ENCODE peak calls at places on chromosomes 11 and 22, in nine cellular contexts. W, Z, S, X, A, N, J, E and M are unnamed samples. For H3K36me3, the result is how much of the 10 kb centered on the place peaks cover.

GRCh38 chr11:35539781-35540281 is 14.4 kb upstream of the PAMR1 start:
- DNase-seq in N (peak), X (no peak), S (no peak), W (no peak), E (no peak), A (no peak), Z (peak), J (peak), M (peak)

GRCh38 chr22:23816552-23816976 is 22.2 kb downstream of the DERL3 start:
- DNase-seq in X (no peak), E (peak), W (no peak), Z (no peak), S (no peak), A (no peak), N (no peak), J (no peak), M (no peak)

GRCh38 chr22:27575348-27575747 is 226.2 kb downstream of the MN1 start:
- DNase-seq in E (no peak), A (no peak), J (no peak), N (no peak), W (no peak), S (no peak), Z (no peak), X (no peak), M (no peak)

GRCh38 chr11:66113132-66113856 is 43.2 kb downstream of the PACS1 start:
- DNase-seq in E (no peak), W (no peak), S (no peak), J (peak), X (no peak), N (peak), Z (no peak), A (no peak), M (peak)

GRCh38 chr11:31414338-31414737 is 44.7 kb downstream of the DNAJC24 start:
- DNase-seq in J (no peak), X (no peak), Z (no peak), A (no peak), E (no peak), W (no peak), S (no peak), N (no peak), M (peak)

GRCh38 chr11:18671246-18671645 is 27.3 kb upstream of the TMEM86A start:
- DNase-seq in X (no peak), Z (no peak), A (no peak), E (no peak), W (no peak), J (no peak), S (no peak), N (no peak), M (peak)

GRCh38 chr11:2711161-2711560 is 11.4 kb upstream of the KCNQ1OT1 start:
- DNase-seq in Z (peak), W (no peak), S (no peak), A (no peak), E (no peak), X (no peak), J (no peak), N (no peak), M (no peak)

GRCh38 chr22:50272103-50272782 is 2.1 kb upstream of the MAPK11 start:
- DNase-seq in X (peak), E (no peak), S (no peak), W (no peak), N (no peak), J (no peak), Z (no peak), A (no peak), M (no peak)

GRCh38 chr11:133163463-133164419 is 368.6 kb downstream of the OPCML start:
- DNase-seq in Z (no peak), J (peak), S (peak), N (peak), E (no peak), W (peak), A (peak), X (peak), M (peak)

GRCh38 chr22:42805016-42805997 is 51.8 kb downstream of the ARFGAP3 start:
- DNase-seq in Z (no peak), W (no peak), X (peak), N (no peak), J (no peak), S (peak), E (peak), A (no peak), M (peak)

GRCh38 chr11:19436932-19437331 is 196.2 kb upstream of the E2F8 start:
- DNase-seq in J (no peak), Z (no peak), E (no peak), N (no peak), X (no peak), A (no peak), W (peak), S (no peak), M (no peak)

GRCh38 chr22:23031795-23032194 is 38.5 kb upstream of the GNAZ start:
- DNase-seq in Z (no peak), X (no peak), A (no peak), E (no peak), W (no peak), J (no peak), N (no peak), S (no peak), M (no peak)

GRCh38 chr22:48210812-48211211 is 1448.4 kb downstream of the TBC1D22A start:
- DNase-seq in N (no peak), X (no peak), J (no peak), A (no peak), E (peak), S (no peak), W (no peak), Z (no peak), M (no peak)

GRCh38 chr11:65310215-65310614 is 4.5 kb upstream of the CDC42EP2 start:
- DNase-seq in W (no peak), A (no peak), Z (peak), N (peak), S (no peak), X (peak), J (no peak), E (peak), M (no peak)

GRCh38 chr22:21712751-21713427 is 22.7 kb downstream of the YPEL1 start:
- DNase-seq in E (no peak), N (peak), Z (no peak), X (peak), A (peak), W (peak), J (peak), S (peak), M (peak)

GRCh38 chr11:121571466-121571865 is 118.7 kb upstream of the SORL1-AS1 start:
- DNase-seq in X (peak), W (no peak), J (no peak), Z (no peak), N (no peak), A (no peak), S (no peak), E (no peak), M (no peak)

GRCh38 chr11:65444314-65445051 is 21.9 kb downstream of the NEAT1 start:
- DNase-seq in A (no peak), Z (peak), S (peak), W (no peak), E (no peak), J (peak), X (no peak), N (peak), M (peak)

GRCh38 chr22:37827056-37827455 is 3.9 kb downstream of the GALR3 start:
- DNase-seq in J (no peak), A (no peak), W (no peak), E (peak), S (no peak), N (no peak), X (no peak), Z (no peak), M (no peak)

DNA sequence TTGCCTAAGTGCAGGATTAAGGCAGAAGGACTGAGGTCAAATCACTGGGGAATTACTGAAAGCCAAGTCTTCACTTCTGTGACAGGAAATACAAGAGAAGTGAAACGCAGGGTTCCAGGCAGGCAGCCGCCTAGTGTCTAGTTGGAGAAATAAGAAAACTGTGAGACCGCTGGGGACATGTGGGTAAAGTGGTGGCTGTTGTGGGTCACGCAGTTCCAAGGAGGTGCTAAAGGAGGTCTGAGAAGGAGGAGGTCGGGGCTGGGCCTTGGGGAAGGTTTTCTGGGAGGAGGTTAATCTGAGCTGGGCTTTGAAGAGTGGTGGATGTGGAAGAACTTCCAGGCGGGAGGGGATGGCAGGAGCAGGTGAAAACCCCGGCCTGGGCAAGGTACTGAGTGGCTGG is 11.2 kb downstream of the MCM5 start:
- DNase-seq in S (no peak), J (no peak), E (peak), A (no peak), N (no peak), W (peak), X (no peak), Z (no peak), M (no peak)
- TF ChIP-seq CTCF in S (no peak), J (no peak), E (no peak), A (no peak), N (no peak), W (peak), X (no peak), Z (no peak), M (no peak)

GRCh38 chr11:78020248-78020647 is 2.8 kb downstream of the KCTD14 start:
- DNase-seq in E (no peak), A (no peak), W (no peak), J (no peak), X (no peak), Z (no peak), N (no peak), S (no peak), M (no peak)

GRCh38 chr11:78022397-78023396 is at the start of gene KCTD14:
- DNase-seq in W (no peak), S (peak), N (no peak), Z (no peak), J (no peak), X (peak), A (peak), E (peak), M (no peak)

GRCh38 chr11:78019808-78020207 is 3.3 kb downstream of the KCTD14 start:
- DNase-seq in X (no peak), Z (no peak), A (no peak), W (no peak), J (no peak), N (no peak), S (no peak), E (no peak), M (peak)

GRCh38 chr11:78025378-78025777 is 2.3 kb upstream of the KCTD14 start:
- DNase-seq in N (no peak), A (no peak), X (no peak), S (no peak), J (no peak), Z (no peak), W (no peak), E (no peak), M (no peak)

GRCh38 chr11:78023426-78023825 is 350 bp upstream of the KCTD14 start:
- DNase-seq in Z (no peak), E (no peak), A (no peak), N (no peak), W (no peak), S (no peak), X (no peak), J (no peak), M (no peak)
- H3K36me3 ChIP-seq in Z (under half), E (under half), A (under half), N (under half), W (under half), S (under half), X (under half), J (under half), M (under half)

GRCh38 chr11:9060700-9061111 is 30.7 kb downstream of the SCUBE2 start:
- DNase-seq in W (peak), S (no peak), J (no peak), X (peak), A (peak), E (no peak), N (no peak), Z (no peak), M (peak)
- TF ChIP-seq CTCF in W (peak), S (no peak), J (peak), X (peak), A (peak), E (no peak), N (no peak), Z (no peak), M (peak)

GRCh38 chr11:46505741-46506485 is 87.9 kb downstream of the AMBRA1 start:
- DNase-seq in Z (no peak), W (no peak), J (no peak), A (peak), N (no peak), X (no peak), E (no peak), S (no peak), M (no peak)

GRCh38 chr11:46504817-46505613 is 88.8 kb downstream of the AMBRA1 start:
- DNase-seq in E (no peak), A (no peak), N (peak), J (peak), S (no peak), X (no peak), W (no peak), Z (no peak), M (no peak)

GRCh38 chr11:46511352-46511751 is 82.5 kb downstream of the AMBRA1 start:
- DNase-seq in S (no peak), E (no peak), Z (no peak), A (no peak), J (no peak), W (no peak), X (no peak), N (no peak), M (no peak)

GRCh38 chr11:46508360-46508759 is 85.5 kb downstream of the AMBRA1 start:
- DNase-seq in A (no peak), N (no peak), X (no peak), J (no peak), W (no peak), S (no peak), E (no peak), Z (no peak), M (no peak)

DNA sequence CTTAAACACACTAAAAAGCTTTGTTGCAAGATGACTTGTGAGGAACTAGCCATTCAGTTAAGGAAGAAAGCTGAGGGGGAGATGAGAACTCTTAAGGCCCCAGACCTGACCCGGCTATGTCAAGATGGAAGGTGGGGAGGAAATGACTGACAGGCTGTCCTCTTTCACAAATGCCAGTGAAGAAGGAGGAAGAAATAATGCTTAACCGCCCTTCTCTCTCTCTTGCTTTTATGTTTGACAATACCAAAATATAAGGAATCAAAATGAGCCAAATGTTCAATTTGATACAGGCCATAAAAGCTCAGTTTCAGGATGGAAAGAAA is 87.4 kb downstream of the AMBRA1 start:
- DNase-seq in S (no peak), X (no peak), E (no peak), W (no peak), Z (no peak), J (no peak), A (no peak), N (no peak), M (no peak)
- H3K36me3 ChIP-seq in S (under half), X (under half), E (under half), W (under half), Z (under half), J (under half), A (under half), N (under half), M (under half)

GRCh38 chr11:10038916-10039315 is 255.1 kb downstream of the SBF2 start:
- DNase-seq in A (no peak), E (no peak), N (peak), X (no peak), J (no peak), Z (no peak), W (no peak), S (no peak), M (no peak)
- TF ChIP-seq CTCF in A (no peak), E (no peak), N (no peak), X (no peak), J (no peak), Z (no peak), W (no peak), S (no peak), M (no peak)